ENCODE peak calls at places on chromosomes 2 and 18, in nine cellular contexts. Q is CD8-positive, alpha-beta memory T cell; R is fibroblast of mammary gland; W is endothelial cell of umbilical vein; O is aorta; T is left ventricle myocardium inferior; N is pancreas; Z is fibroblast of pulmonary artery; U is uterus. H is an unnamed sample.

GRCh38 chr2:170739048-170739447 is 23.9 kb downstream of the SP5 start:
- DNase-seq in Q (no peak), R (peak), W (no peak), O (no peak), T (no peak), N (no peak), Z (peak), U (no peak), H (no peak)

GRCh38 chr2:148527488-148528340 is 116.8 kb upstream of the EPC2 start:
- DNase-seq in Q (no peak), R (no peak), W (no peak), O (no peak), T (no peak), N (no peak), Z (no peak), U (no peak), H (no peak)

GRCh38 chr2:110644357-110644756 is 33.5 kb downstream of the BUB1 start:
- DNase-seq in Q (no peak), R (no peak), W (no peak), O (no peak), T (no peak), N (no peak), Z (no peak), U (no peak), H (no peak)

GRCh38 chr18:55105873-55106272 is 146.6 kb upstream of the CCDC68 start:
- DNase-seq in Q (no peak), R (no peak), W (no peak), O (no peak), T (no peak), N (no peak), Z (no peak), U (no peak), H (no peak)

GRCh38 chr18:46333371-46334199 is 229.4 kb downstream of the HAUS1 start:
- DNase-seq in Q (no peak), R (no peak), W (no peak), O (peak), T (peak), N (no peak), Z (no peak), U (no peak), H (peak)

GRCh38 chr2:179825494-179825893 is 35.9 kb downstream of the ZNF385B start:
- DNase-seq in Q (no peak), R (peak), W (no peak), O (no peak), T (no peak), N (no peak), Z (no peak), U (no peak), H (no peak)

GRCh38 chr2:21715865-21716264 is 592.1 kb downstream of the TDRD15 start:
- DNase-seq in Q (no peak), R (no peak), W (no peak), O (no peak), T (peak), N (no peak), Z (no peak), U (no peak), H (no peak)

GRCh38 chr18:9629709-9630108 is 15.3 kb upstream of the PPP4R1 start:
- DNase-seq in Q (no peak), R (peak), W (no peak), O (no peak), T (no peak), N (no peak), Z (peak), U (no peak), H (no peak)

GRCh38 chr18:76530846-76531245 is 35.8 kb upstream of the ZNF516 start:
- DNase-seq in Q (no peak), R (no peak), W (no peak), O (no peak), T (no peak), N (no peak), Z (no peak), U (no peak), H (no peak)

GRCh38 chr2:129723277-129724020 is 256.0 kb upstream of the RAB6C start:
- DNase-seq in Q (no peak), R (no peak), W (no peak), O (no peak), T (no peak), N (no peak), Z (no peak), U (no peak), H (no peak)

GRCh38 chr2:20410556-20411277 is 36.2 kb upstream of the RHOB start:
- DNase-seq in Q (no peak), R (no peak), W (no peak), O (peak), T (no peak), N (no peak), Z (no peak), U (no peak), H (no peak)

GRCh38 chr2:56749152-56749752 is 565.5 kb downstream of the CCDC85A start:
- DNase-seq in Q (no peak), R (peak), W (peak), O (no peak), T (no peak), N (no peak), Z (peak), U (no peak), H (no peak)

GRCh38 chr2:242020196-242021004 is 150.9 kb downstream of the RTP5 start:
- DNase-seq in Q (no peak), R (peak), W (no peak), O (peak), T (peak), N (peak), Z (no peak), U (peak), H (peak)

GRCh38 chr2:46519265-46519664 is 39.9 kb downstream of the TMEM247 start:
- DNase-seq in Q (no peak), R (no peak), W (no peak), O (no peak), T (no peak), N (no peak), Z (no peak), U (no peak), H (no peak)

GRCh38 chr2:231565915-231566594 is 26.6 kb upstream of the TEX44 start:
- DNase-seq in Q (no peak), R (no peak), W (no peak), O (no peak), T (no peak), N (no peak), Z (no peak), U (no peak), H (no peak)

GRCh38 chr2:9538000-9538507 is 17.6 kb downstream of the ADAM17 start:
- DNase-seq in Q (no peak), R (peak), W (peak), O (no peak), T (no peak), N (no peak), Z (peak), U (no peak), H (no peak)

GRCh38 chr2:98875081-98875728 is 60.8 kb downstream of the CRACDL start:
- DNase-seq in Q (peak), R (no peak), W (no peak), O (no peak), T (no peak), N (no peak), Z (no peak), U (no peak), H (no peak)

GRCh38 chr18:62044490-62045000 is 142.3 kb downstream of the PIGN start:
- DNase-seq in Q (no peak), R (no peak), W (no peak), O (no peak), T (no peak), N (no peak), Z (peak), U (no peak), H (no peak)

GRCh38 chr2:39023649-39024048 is 97.2 kb downstream of the SOS1 start:
- DNase-seq in Q (no peak), R (no peak), W (peak), O (no peak), T (no peak), N (no peak), Z (peak), U (no peak), H (no peak)

GRCh38 chr18:23563377-23564043 is 22.8 kb downstream of the NPC1 start:
- DNase-seq in Q (no peak), R (peak), W (no peak), O (no peak), T (no peak), N (no peak), Z (peak), U (no peak), H (no peak)

GRCh38 chr2:163471947-163472346 is 263.9 kb downstream of the FIGN start:
- DNase-seq in Q (no peak), R (peak), W (peak), O (no peak), T (no peak), N (no peak), Z (peak), U (no peak), H (no peak)

GRCh38 chr2:211437396-211437795 is 881.0 kb downstream of the CPS1 start:
- DNase-seq in Q (no peak), R (no peak), W (peak), O (no peak), T (no peak), N (no peak), Z (peak), U (no peak), H (no peak)

GRCh38 chr2:208192611-208193248 is 2.9 kb upstream of the C2orf80 start:
- DNase-seq in Q (no peak), R (no peak), W (no peak), O (no peak), T (no peak), N (no peak), Z (no peak), U (no peak), H (no peak)

GRCh38 chr18:29307231-29307630 is 1130.3 kb upstream of the CDH2 start:
- DNase-seq in Q (no peak), R (peak), W (no peak), O (no peak), T (no peak), N (no peak), Z (no peak), U (no peak), H (no peak)

GRCh38 chr18:54269924-54270844 is 867 bp downstream of the POLI start:
- DNase-seq in Q (peak), R (peak), W (peak), O (no peak), T (no peak), N (peak), Z (peak), U (peak), H (no peak)

GRCh38 chr2:240915526-240916335 is 9.6 kb downstream of the CROCC2 start:
- DNase-seq in Q (no peak), R (no peak), W (no peak), O (peak), T (peak), N (no peak), Z (no peak), U (no peak), H (peak)
- H3K4me3 ChIP-seq in Q (no peak), R (no peak), W (no peak), O (no peak), T (peak), N (no peak), Z (no peak), U (no peak), H (no peak)

GRCh38 chr2:160075171-160075570 is 12.8 kb upstream of the PLA2R1 start:
- DNase-seq in Q (no peak), R (peak), W (peak), O (peak), T (no peak), N (no peak), Z (peak), U (no peak), H (peak)

GRCh38 chr2:160073284-160073888 is 11.0 kb upstream of the PLA2R1 start:
- DNase-seq in Q (no peak), R (peak), W (no peak), O (no peak), T (no peak), N (no peak), Z (no peak), U (no peak), H (no peak)

GRCh38 chr2:160077912-160078585 is 15.6 kb upstream of the PLA2R1 start:
- DNase-seq in Q (no peak), R (no peak), W (no peak), O (no peak), T (no peak), N (no peak), Z (no peak), U (no peak), H (no peak)

GRCh38 chr2:160076935-160077334 is 14.5 kb upstream of the PLA2R1 start:
- DNase-seq in Q (no peak), R (no peak), W (no peak), O (no peak), T (no peak), N (no peak), Z (no peak), U (no peak), H (no peak)

GRCh38 chr2:160076239-160076638 is 13.8 kb upstream of the PLA2R1 start:
- DNase-seq in Q (no peak), R (no peak), W (no peak), O (no peak), T (no peak), N (no peak), Z (no peak), U (no peak), H (no peak)
- H3K4me3 ChIP-seq in Q (no peak), R (no peak), W (no peak), O (no peak), T (no peak), N (no peak), Z (no peak), U (no peak), H (no peak)

DNA sequence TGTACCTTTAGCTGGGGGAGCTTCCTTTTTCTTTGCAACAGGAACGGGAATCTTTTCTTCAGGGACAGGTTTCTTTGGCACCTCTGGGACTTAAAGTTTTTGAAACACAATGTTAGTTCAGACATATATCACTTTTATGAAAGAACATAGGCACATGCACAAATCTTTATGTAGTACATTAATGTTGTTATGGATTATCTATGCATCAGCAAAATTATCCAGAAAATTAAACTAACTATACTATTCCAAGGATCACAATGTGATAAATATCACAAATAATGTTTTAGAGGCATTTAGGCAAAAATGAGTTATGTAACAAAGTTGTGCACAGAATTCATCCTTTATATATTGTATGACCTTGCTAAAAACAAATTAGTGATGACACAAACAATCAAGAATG is 117.4 kb downstream of the TTN start:
- DNase-seq in Q (no peak), R (no peak), W (no peak), O (no peak), T (no peak), N (no peak), Z (no peak), U (no peak), H (no peak)
- H3K4me3 ChIP-seq in Q (no peak), R (no peak), W (no peak), O (no peak), T (no peak), N (no peak), Z (no peak), U (no peak), H (no peak)

DNA sequence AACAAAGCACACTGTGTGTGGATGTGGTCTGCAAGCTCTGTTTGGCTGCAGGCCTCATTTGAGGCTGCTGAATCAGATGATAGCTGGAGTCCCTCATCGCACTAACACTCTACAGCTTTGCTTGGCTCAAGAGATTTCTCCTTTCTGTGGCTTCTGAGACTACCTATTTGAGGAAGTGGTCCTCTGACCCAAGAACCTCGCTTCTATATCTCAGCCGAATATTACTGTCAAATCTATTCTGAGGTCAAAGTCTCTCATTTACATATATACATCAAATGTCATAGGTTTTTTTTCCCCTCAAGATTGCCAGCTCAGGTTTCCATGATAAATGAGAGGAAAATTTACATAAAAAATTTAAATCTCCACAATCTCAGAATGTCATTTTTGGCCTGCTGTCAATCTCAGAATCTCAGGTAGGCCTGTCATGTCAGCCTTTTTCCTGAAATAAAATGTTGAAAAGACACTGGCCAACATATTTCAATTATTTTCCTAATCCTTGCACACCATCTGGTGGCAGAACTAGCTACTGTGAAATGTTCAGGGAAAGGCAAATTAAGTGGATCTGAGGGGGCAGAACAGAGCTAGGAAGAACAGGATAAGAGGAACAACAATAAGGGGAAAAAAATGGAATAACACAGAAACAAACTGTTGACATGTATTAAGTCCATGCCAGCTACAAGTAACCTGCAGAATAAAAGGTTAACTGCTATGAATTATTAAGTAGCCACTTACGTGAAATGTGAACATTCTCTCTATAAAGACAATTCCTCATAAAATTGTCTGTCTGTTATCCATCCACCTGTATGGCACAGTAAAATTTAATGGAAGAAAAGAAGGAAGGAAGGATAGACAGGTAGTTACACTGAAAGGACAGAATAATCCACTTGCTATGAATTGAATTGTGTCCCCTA is 39.3 kb downstream of the AP1S3 start:
- DNase-seq in Q (no peak), R (peak), W (peak), O (no peak), T (no peak), N (no peak), Z (peak), U (peak), H (no peak)
- H3K4me3 ChIP-seq in Q (no peak), R (no peak), W (no peak), O (no peak), T (no peak), N (no peak), Z (no peak), U (no peak), H (no peak)

GRCh38 chr2:57880967-57881366 is 165.6 kb upstream of the VRK2 start:
- DNase-seq in Q (no peak), R (no peak), W (no peak), O (no peak), T (no peak), N (no peak), Z (no peak), U (no peak), H (no peak)

GRCh38 chr2:57880446-57880845 is 166.2 kb upstream of the VRK2 start:
- DNase-seq in Q (no peak), R (peak), W (no peak), O (no peak), T (no peak), N (no peak), Z (no peak), U (no peak), H (no peak)

GRCh38 chr2:57881998-57882884 is 164.4 kb upstream of the VRK2 start:
- DNase-seq in Q (no peak), R (peak), W (no peak), O (no peak), T (no peak), N (no peak), Z (peak), U (no peak), H (no peak)

GRCh38 chr2:57884281-57884680 is 162.3 kb upstream of the VRK2 start:
- DNase-seq in Q (no peak), R (no peak), W (no peak), O (no peak), T (no peak), N (no peak), Z (no peak), U (no peak), H (no peak)

GRCh38 chr2:57882895-57883515 is 163.6 kb upstream of the VRK2 start:
- DNase-seq in Q (no peak), R (peak), W (no peak), O (no peak), T (no peak), N (no peak), Z (peak), U (no peak), H (no peak)
- H3K4me3 ChIP-seq in Q (no peak), R (peak), W (no peak), O (no peak), T (no peak), N (no peak), Z (peak), U (no peak), H (no peak)

DNA sequence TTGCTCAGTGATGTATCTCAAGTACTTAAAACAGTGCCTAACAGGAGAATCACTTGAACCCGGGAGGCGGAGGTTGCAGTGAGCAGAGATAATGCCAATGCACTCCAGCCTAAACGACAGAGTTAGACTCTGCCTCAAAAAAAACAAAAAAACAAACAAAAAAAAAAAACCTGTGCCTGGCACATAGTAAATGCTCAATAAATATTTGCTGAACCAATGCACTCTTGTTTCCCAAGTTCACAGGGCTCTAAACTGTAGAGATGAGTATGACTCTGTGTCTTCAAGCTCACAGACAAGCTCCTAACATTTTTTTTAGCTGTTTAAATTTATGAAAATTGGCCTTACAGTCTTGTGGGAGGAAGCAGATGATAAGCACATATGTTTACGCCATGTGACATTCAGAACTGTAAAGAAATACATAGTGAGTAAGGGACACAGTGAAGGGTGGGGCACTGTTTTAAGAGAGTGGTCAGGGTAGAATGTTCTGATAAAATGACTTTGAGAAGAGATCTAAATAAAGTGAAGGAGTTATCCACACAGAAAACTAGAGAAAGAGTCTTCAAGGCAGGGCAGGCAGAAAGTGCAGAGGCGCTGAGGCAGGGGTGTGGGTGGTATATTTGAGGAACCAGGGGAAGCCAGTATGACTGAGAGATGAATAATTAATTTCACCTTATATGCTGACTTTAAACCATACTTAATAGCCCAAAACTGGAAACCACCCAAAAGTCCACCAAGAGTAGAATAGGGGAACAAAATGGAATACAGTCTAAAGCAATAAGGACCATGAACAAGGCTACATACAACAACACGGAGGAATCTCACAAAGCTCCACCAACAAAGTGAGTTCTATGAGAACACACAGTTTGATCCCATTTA is 8.7 kb downstream of the MREG start:
- DNase-seq in Q (no peak), R (no peak), W (no peak), O (no peak), T (no peak), N (no peak), Z (no peak), U (no peak), H (no peak)
- H3K4me3 ChIP-seq in Q (no peak), R (no peak), W (no peak), O (no peak), T (no peak), N (no peak), Z (no peak), U (no peak), H (no peak)

GRCh38 chr18:13217971-13218375 is 587 bp upstream of the LDLRAD4 start:
- DNase-seq in Q (no peak), R (no peak), W (peak), O (peak), T (peak), N (no peak), Z (no peak), U (peak), H (no peak)

GRCh38 chr18:13217466-13217961 is 1.0 kb upstream of the LDLRAD4 start:
- DNase-seq in Q (peak), R (peak), W (peak), O (peak), T (peak), N (peak), Z (peak), U (peak), H (peak)

GRCh38 chr18:13218376-13219011 is at the start of gene LDLRAD4:
- DNase-seq in Q (no peak), R (no peak), W (peak), O (peak), T (peak), N (peak), Z (no peak), U (peak), H (peak)

GRCh38 chr18:13216092-13216582 is 2.4 kb upstream of the LDLRAD4 start:
- DNase-seq in Q (no peak), R (peak), W (peak), O (peak), T (peak), N (peak), Z (peak), U (peak), H (peak)

GRCh38 chr18:13216732-13217465 is 1.7 kb upstream of the LDLRAD4 start:
- DNase-seq in Q (no peak), R (no peak), W (peak), O (peak), T (peak), N (no peak), Z (no peak), U (peak), H (peak)
- H3K4me3 ChIP-seq in Q (peak), R (no peak), W (peak), O (peak), T (peak), N (peak), Z (no peak), U (peak), H (peak)